ENCODE peak calls at places on chromosomes 5 and 9, in five cellular contexts. I is K562, G is HCT116, N is GM12878, U is upper lobe of left lung. S is an unnamed sample. For H3K4me1, the result is how much of the 10 kb centered on the place peaks cover.

GRCh38 chr5:95142145-95142544 is 142.7 kb downstream of the MCTP1 start:
- ATAC-seq in G (no peak), U (no peak), I (no peak), N (no peak), S (no peak)

GRCh38 chr5:181187500-181188213 is 17.3 kb downstream of the TRIM7 start:
- ATAC-seq in I (peak), U (no peak), N (peak), G (peak), S (peak)

GRCh38 chr5:57724836-57725235 is 242.2 kb upstream of the ACTBL2 start:
- ATAC-seq in G (no peak), U (no peak), I (no peak), N (no peak), S (no peak)

GRCh38 chr5:8585230-8586018 is 716.5 kb downstream of the MTRR start:
- ATAC-seq in U (no peak), I (no peak), G (no peak), N (no peak), S (no peak)

GRCh38 chr5:34044950-34045525 is 2.0 kb upstream of the C1QTNF3 start:
- ATAC-seq in I (no peak), U (no peak), G (no peak), N (no peak), S (no peak)

GRCh38 chr5:151151793-151152192 is 5.8 kb downstream of the ANXA6 start:
- ATAC-seq in I (no peak), N (peak), U (peak), G (no peak), S (no peak)

GRCh38 chr5:105593011-105593760 is 2030.6 kb upstream of the NUDT12 start:
- ATAC-seq in U (no peak), N (no peak), G (no peak), I (peak), S (no peak)

GRCh38 chr5:132747064-132747692 is at the start of gene CCNI2:
- ATAC-seq in N (peak), G (peak), U (peak), I (no peak), S (peak)

GRCh38 chr5:65984098-65984885 is 57.9 kb downstream of the ERBIN start:
- ATAC-seq in N (no peak), G (no peak), U (no peak), I (peak), S (no peak)

GRCh38 chr5:34898258-34898895 is 16.9 kb downstream of the RAD1 start:
- ATAC-seq in U (peak), I (peak), G (peak), N (peak), S (peak)

GRCh38 chr5:154948313-154948712 is 7.4 kb downstream of the MRPL22 start:
- ATAC-seq in I (no peak), N (no peak), G (no peak), U (no peak), S (no peak)
- TF ChIP-seq POLR2A in I (no peak), N (no peak), G (no peak), U (no peak), S (no peak)

DNA sequence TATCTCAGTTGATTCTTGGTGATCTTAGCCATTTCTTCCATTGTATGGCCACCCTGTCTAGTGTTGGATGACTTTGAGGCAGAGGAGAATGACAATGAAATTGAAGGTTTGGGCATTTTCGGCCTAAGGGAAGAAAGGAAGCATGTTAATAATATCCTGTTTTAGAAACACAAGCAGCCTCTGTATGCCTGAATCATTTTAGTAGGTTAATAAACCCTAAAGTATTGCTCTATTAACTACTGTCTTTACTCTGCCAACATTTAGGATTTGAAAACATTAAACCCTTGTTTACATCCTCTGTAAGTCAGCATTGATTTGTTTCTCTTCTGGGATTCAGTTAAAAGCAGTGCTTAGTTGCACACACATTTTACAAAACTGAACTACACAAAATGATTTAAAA is 359.0 kb downstream of the ARRDC3 start:
- ATAC-seq in N (no peak), G (no peak), I (no peak), U (no peak), S (no peak)
- H3K4me1 ChIP-seq in N (under half), G (under half), I (under half), U (under half), S (under half)

DNA sequence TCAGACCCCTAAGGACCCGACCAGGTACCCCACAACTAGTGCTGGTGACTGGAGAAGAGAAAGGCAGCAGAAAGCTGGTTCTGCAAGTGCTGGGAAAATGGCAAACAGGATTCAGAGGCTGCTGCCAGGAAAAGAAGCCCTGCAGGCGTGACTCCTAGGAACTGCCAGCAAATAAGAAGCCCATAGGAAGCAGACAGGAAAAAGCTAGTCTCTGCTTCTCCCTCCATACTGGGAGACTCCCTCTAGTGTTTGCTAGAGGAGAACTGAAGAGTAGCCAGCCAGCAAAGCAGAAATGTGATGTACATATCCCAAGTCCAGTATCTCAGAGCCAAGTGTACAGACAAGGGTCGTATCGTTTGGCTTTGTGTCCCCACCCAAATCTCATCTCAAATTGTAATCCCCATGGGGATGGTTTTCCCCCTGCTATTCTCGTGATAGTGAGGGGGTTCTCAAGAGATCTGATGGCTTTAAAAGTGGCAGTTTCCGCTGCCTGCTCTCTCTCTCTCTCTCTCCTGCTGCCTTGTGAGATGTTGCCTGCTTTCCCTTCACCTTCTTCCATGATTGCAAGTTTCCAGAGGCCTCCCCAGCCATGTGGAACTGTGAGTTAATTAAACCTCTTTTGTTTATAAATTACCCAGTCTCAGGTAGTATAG is 38.1 kb upstream of the TUSC1 start:
- ATAC-seq in N (peak), G (no peak), I (no peak), U (peak), S (peak)
- H3K4me3 ChIP-seq in N (no peak), G (no peak), I (no peak), U (no peak), S (no peak)

GRCh38 chr5:16776611-16777251 is 159.4 kb downstream of the MYO10 start:
- ATAC-seq in G (no peak), I (peak), U (no peak), N (no peak), S (no peak)
- TF ChIP-seq POLR2A in G (no peak), I (no peak), U (no peak), N (no peak), S (no peak)

GRCh38 chr5:36641416-36641815 is 35.0 kb downstream of the SLC1A3 start:
- ATAC-seq in I (no peak), N (no peak), G (no peak), U (no peak), S (no peak)
- H3K4me1 ChIP-seq in I (under half), N (under half), G (under half), U (under half), S (under half)

GRCh38 chr5:72848474-72849428 is 32.3 kb downstream of the TNPO1 start:
- ATAC-seq in U (peak), G (peak), N (peak), I (peak), S (peak)

GRCh38 chr5:72847989-72848473 is 31.6 kb downstream of the TNPO1 start:
- ATAC-seq in N (peak), U (peak), G (peak), I (peak), S (peak)

GRCh38 chr5:72847439-72847838 is 31.0 kb downstream of the TNPO1 start:
- ATAC-seq in I (no peak), G (no peak), N (no peak), U (no peak), S (no peak)

GRCh38 chr5:72850113-72850512 is 33.7 kb downstream of the TNPO1 start:
- ATAC-seq in G (no peak), I (no peak), U (no peak), N (no peak), S (no peak)

DNA sequence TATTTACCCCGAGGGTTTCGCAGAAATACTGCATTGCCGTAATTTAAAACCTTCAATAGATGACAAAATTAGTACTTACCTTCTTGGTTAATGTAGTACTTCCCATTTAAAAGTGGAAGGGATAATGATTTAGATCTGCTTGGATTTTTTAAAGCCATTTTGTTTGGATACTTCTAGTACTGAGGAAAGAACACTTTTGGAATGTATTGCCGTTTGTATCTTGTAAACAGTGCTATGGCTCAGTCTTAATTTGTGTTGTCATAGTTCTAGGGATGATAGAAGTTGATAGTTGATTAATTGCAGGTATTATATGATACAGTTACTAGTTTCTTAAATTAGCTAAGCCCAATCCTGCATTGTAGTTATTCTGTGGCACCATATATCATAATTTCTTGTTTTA is 33.1 kb downstream of the TNPO1 start:
- ATAC-seq in G (no peak), I (peak), N (no peak), U (no peak), S (no peak)
- H3K4me3 ChIP-seq in G (peak), I (peak), N (peak), U (no peak), S (peak)

GRCh38 chr5:149731617-149732400 is 1.7 kb downstream of the PPARGC1B start:
- ATAC-seq in I (peak), U (peak), G (peak), N (peak), S (peak)
- TF ChIP-seq POLR2A in I (peak), U (no peak), G (no peak), N (peak), S (peak)

GRCh38 chr5:126967808-126968466 is 62.4 kb downstream of the MARCHF3 start:
- ATAC-seq in G (no peak), U (no peak), I (no peak), N (no peak), S (no peak)

GRCh38 chr5:126961702-126962101 is 68.7 kb downstream of the MARCHF3 start:
- ATAC-seq in I (peak), U (no peak), N (peak), G (no peak), S (no peak)

GRCh38 chr5:126965487-126965886 is 64.9 kb downstream of the MARCHF3 start:
- ATAC-seq in U (no peak), N (peak), G (no peak), I (no peak), S (no peak)

GRCh38 chr5:126963822-126964375 is 66.5 kb downstream of the MARCHF3 start:
- ATAC-seq in U (no peak), N (peak), I (peak), G (no peak), S (no peak)

DNA sequence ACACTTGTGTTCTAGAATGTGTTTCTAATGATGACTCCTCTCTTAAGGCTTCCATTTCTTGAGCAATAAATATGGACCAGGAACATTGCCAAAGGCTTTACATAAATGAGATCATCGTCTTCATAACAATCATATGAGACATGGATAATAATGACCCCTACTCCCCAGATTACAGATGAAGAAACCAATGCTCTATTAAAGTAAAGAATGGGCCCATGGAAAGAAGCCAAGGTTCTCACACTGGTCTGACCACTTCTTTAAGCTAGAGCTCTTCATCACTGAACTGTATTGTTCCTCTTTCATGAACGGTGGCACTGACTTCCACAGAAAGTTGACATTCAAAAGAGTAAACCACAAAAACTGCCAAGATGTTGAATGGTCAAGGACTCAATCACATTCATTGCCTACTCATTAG is 65.3 kb downstream of the MARCHF3 start:
- ATAC-seq in N (peak), G (no peak), U (no peak), I (no peak), S (no peak)
- H3K4me1 ChIP-seq in N (under half), G (under half), U (under half), I (under half), S (under half)